ENCODE peak calls at places on chromosomes 2 and 18, in ten cellular contexts. N is mucosa of gallbladder; J is kidney glomerular epithelial cell; R is kidney epithelial cell; G is cardiac muscle cell; T is putamen; F is NCI-H345; K is T-helper 17 cell; E is fibroblast of mammary gland; Q is activated CD4-positive, alpha-beta T cell treated with anti-CD3 and anti-CD28 coated beads, Interleukin-2, amount 50 U/mL, for 1 hour. A is an unnamed sample.

GRCh38 chr2:208112969-208113368 is 11.4 kb downstream of the CRYGD start:
- DNase-seq in Q (no peak), J (no peak), E (no peak), K (no peak), G (no peak), N (no peak), T (no peak), F (peak), R (no peak), A (no peak)

GRCh38 chr2:242035858-242036652 is 166.5 kb downstream of the RTP5 start:
- DNase-seq in J (no peak), N (no peak), K (no peak), G (no peak), F (no peak), E (no peak), R (no peak), T (no peak), Q (no peak), A (no peak)

GRCh38 chr2:234679766-234680687 is 183.1 kb upstream of the ARL4C start:
- DNase-seq in R (peak), G (peak), K (no peak), N (peak), J (peak), F (no peak), T (no peak), Q (no peak), E (peak), A (no peak)

GRCh38 chr18:32735781-32736180 is 37.0 kb downstream of the KLHL14 start:
- DNase-seq in F (no peak), Q (no peak), E (peak), N (no peak), J (peak), T (no peak), K (no peak), R (peak), G (peak), A (no peak)

GRCh38 chr2:824954-825353 is 125.7 kb upstream of the SNTG2 start:
- DNase-seq in F (no peak), R (no peak), E (no peak), N (no peak), T (no peak), Q (no peak), K (no peak), J (no peak), G (no peak), A (no peak)

GRCh38 chr2:23925702-23926288 is 1.1 kb downstream of the ATAD2B start:
- DNase-seq in G (peak), N (peak), J (peak), Q (peak), R (no peak), E (peak), F (peak), T (peak), K (peak), A (peak)

GRCh38 chr2:221610249-221610648 is 38.1 kb upstream of the EPHA4 start:
- DNase-seq in Q (no peak), N (no peak), F (no peak), J (no peak), G (no peak), T (no peak), K (no peak), E (no peak), R (no peak), A (no peak)

GRCh38 chr2:65345626-65346025 is 86.8 kb downstream of the SPRED2 start:
- DNase-seq in K (no peak), T (no peak), R (no peak), F (no peak), Q (no peak), J (no peak), E (peak), N (no peak), G (peak), A (no peak)

GRCh38 chr2:160492401-160493226 is 993 bp downstream of the RBMS1 start:
- DNase-seq in E (peak), K (peak), G (peak), F (peak), R (no peak), J (peak), T (no peak), N (peak), Q (peak), A (no peak)

GRCh38 chr2:18911416-18911815 is 322.0 kb upstream of the NT5C1B start:
- DNase-seq in R (no peak), G (no peak), K (no peak), T (no peak), N (no peak), Q (no peak), J (no peak), F (no peak), E (no peak), A (no peak)

GRCh38 chr2:149365826-149366583 is 35.6 kb downstream of the LYPD6 start:
- DNase-seq in F (peak), E (peak), R (peak), T (no peak), K (no peak), G (peak), N (peak), Q (no peak), J (peak), A (no peak)

GRCh38 chr2:238663586-238663985 is 184.3 kb upstream of the TWIST2 start:
- DNase-seq in J (no peak), R (no peak), G (no peak), E (no peak), T (no peak), F (no peak), Q (no peak), N (no peak), K (no peak), A (no peak)

A was measured in nucleus accumbens.